ENCODE peak calls at places on chromosomes 12 and 14, in six cellular contexts. X is AG08395, M is activated T-cell treated with anti-CD3 and anti-CD28 coated beads for 1 hour, E is hepatic stellate cell, I is COR-L47, T is NCI-H2029. F is an unnamed sample.
A peak's percentile ranks its signal among the peaks of the same experiment; 100 is the strongest.

GRCh38 chr12:3686463-3686862 is 66.4 kb downstream of the CRACR2A start:
- DNase-seq in X (no peak), I (no peak), E (no peak), M (no peak), T (no peak), F (no peak)

GRCh38 chr12:105561981-105562726 is 231.7 kb downstream of the C12orf75 start:
- DNase-seq in M (no peak), X (peak; percentile 82), E (no peak), T (peak; percentile 59), I (no peak), F (no peak)

GRCh38 chr12:29222200-29222599 is 73.1 kb downstream of the FAR2 start:
- DNase-seq in I (no peak), M (no peak), E (no peak), X (no peak), T (no peak), F (no peak)

GRCh38 chr12:79121486-79121885 is 256.9 kb downstream of the SYT1 start:
- DNase-seq in I (no peak), X (no peak), M (no peak), E (peak; percentile 1), T (no peak), F (no peak)

GRCh38 chr12:51326762-51327439 is 2.9 kb upstream of the BIN2 start:
- DNase-seq in X (peak; percentile 55), I (no peak), T (no peak), M (no peak), E (peak; percentile 40), F (no peak)

GRCh38 chr12:103626498-103626897 is 39.4 kb downstream of the STAB2 start:
- DNase-seq in M (no peak), T (peak; percentile 46), I (peak; percentile 78), E (no peak), X (no peak), F (no peak)

GRCh38 chr14:41423503-41423902 is 183.2 kb upstream of the LRFN5 start:
- DNase-seq in E (no peak), M (no peak), T (no peak), I (no peak), X (no peak), F (no peak)

GRCh38 chr12:113537751-113538087 is 66.0 kb upstream of the LHX5 start:
- DNase-seq in X (no peak), I (no peak), E (no peak), M (no peak), T (no peak), F (no peak)

GRCh38 chr12:32367381-32367780 is 32.0 kb upstream of the FGD4 start:
- DNase-seq in M (no peak), X (no peak), T (no peak), E (no peak), I (no peak), F (no peak)

GRCh38 chr12:25838007-25838406 is 120.5 kb upstream of the RASSF8 start:
- DNase-seq in X (no peak), E (no peak), I (no peak), M (no peak), T (no peak), F (no peak)

GRCh38 chr14:78975734-78976133 is 805.6 kb downstream of the NRXN3 start:
- DNase-seq in I (no peak), T (no peak), X (no peak), E (no peak), M (no peak), F (no peak)

GRCh38 chr14:43729149-43729548 is 777.9 kb downstream of the FSCB start:
- DNase-seq in I (no peak), E (no peak), T (no peak), M (no peak), X (no peak), F (no peak)

GRCh38 chr12:111045941-111046340 is 125.6 kb upstream of the MYL2 start:
- DNase-seq in M (no peak), X (no peak), T (no peak), I (no peak), E (no peak), F (no peak)

GRCh38 chr12:5780536-5780935 is 164.5 kb downstream of the ANO2 start:
- DNase-seq in X (no peak), T (no peak), M (no peak), I (no peak), E (no peak), F (no peak)

GRCh38 chr14:104475802-104476201 is 103.8 kb upstream of the C14orf180 start:
- DNase-seq in I (no peak), X (no peak), E (no peak), T (no peak), M (no peak), F (no peak)

GRCh38 chr12:127284870-127285431 is 982.0 kb upstream of the TMEM132C start:
- DNase-seq in T (no peak), E (peak; percentile 23), X (peak; percentile 84), M (no peak), I (no peak), F (no peak)

GRCh38 chr12:43758247-43758727 is 303 bp downstream of the PUS7L start:
- DNase-seq in T (no peak), M (no peak), I (peak; percentile 10), X (peak; percentile 44), E (peak; percentile 48), F (peak; percentile 2)

GRCh38 chr12:118220697-118221096 is 84.8 kb downstream of the PEBP1 start:
- DNase-seq in M (no peak), E (no peak), X (no peak), T (no peak), I (no peak), F (no peak)

GRCh38 chr14:28759056-28759657 is 7.4 kb upstream of the FOXG1 start:
- DNase-seq in X (no peak), T (no peak), M (no peak), I (no peak), E (no peak), F (no peak)

GRCh38 chr12:14275886-14276285 is 89.6 kb upstream of the ATF7IP start:
- DNase-seq in I (no peak), M (no peak), X (no peak), T (no peak), E (no peak), F (no peak)

GRCh38 chr12:52380271-52380694 is 5.2 kb downstream of the KRT84 start:
- DNase-seq in I (no peak), M (no peak), E (no peak), X (peak; percentile 37), T (peak; percentile 32), F (peak; percentile 27)

GRCh38 chr12:54622463-54623183 is 12.1 kb downstream of the LACRT start:
- DNase-seq in M (no peak), E (no peak), I (no peak), T (no peak), X (no peak), F (no peak)

GRCh38 chr12:57456737-57457490 is 1.8 kb downstream of the INHBE start:
- DNase-seq in T (no peak), I (no peak), X (no peak), M (no peak), E (no peak), F (no peak)

GRCh38 chr12:113190761-113191160 is 5.2 kb downstream of the RITA1 start:
- DNase-seq in E (peak; percentile 40), X (no peak), M (no peak), T (no peak), I (no peak), F (no peak)

GRCh38 chr14:51023964-51024363 is 70.9 kb downstream of the TRIM9 start:
- DNase-seq in X (peak; percentile 50), T (no peak), I (no peak), M (no peak), E (no peak), F (no peak)

GRCh38 chr12:47385587-47385986 is 305.8 kb upstream of the AMIGO2 start:
- DNase-seq in M (no peak), I (no peak), E (no peak), X (no peak), T (no peak), F (no peak)

GRCh38 chr12:3697311-3697870 is 55.5 kb downstream of the CRACR2A start:
- DNase-seq in X (no peak), M (no peak), I (no peak), T (no peak), E (peak; percentile 14), F (no peak)

GRCh38 chr14:69240527-69241173 is 19.3 kb upstream of the GALNT16 start:
- DNase-seq in M (no peak), T (no peak), I (no peak), X (no peak), E (no peak), F (no peak)

GRCh38 chr12:92289611-92290010 is 144.0 kb upstream of the BTG1 start:
- DNase-seq in M (no peak), I (no peak), T (no peak), E (no peak), X (no peak), F (no peak)

GRCh38 chr14:42000450-42000849 is 393.8 kb downstream of the LRFN5 start:
- DNase-seq in M (no peak), X (no peak), I (no peak), E (no peak), T (no peak), F (no peak)

GRCh38 chr14:50082784-50083466 is 33.4 kb downstream of the VCPKMT start:
- DNase-seq in X (no peak), T (no peak), I (no peak), E (no peak), M (peak; percentile 65), F (no peak)

GRCh38 chr14:68584786-68585185 is 208.1 kb downstream of the ZFP36L1 start:
- DNase-seq in M (no peak), X (no peak), T (peak; percentile 3), I (no peak), E (no peak), F (no peak)

GRCh38 chr12:63294327-63294632 is 143.3 kb upstream of the AVPR1A start:
- DNase-seq in E (peak; percentile 53), X (peak; percentile 59), T (no peak), M (no peak), I (no peak), F (no peak)

GRCh38 chr12:57479376-57480115 is at the start of gene ARHGAP9:
- DNase-seq in M (no peak), I (no peak), E (no peak), T (no peak), X (no peak), F (no peak)

GRCh38 chr14:105151131-105151837 is 17.3 kb downstream of the JAG2 start:
- DNase-seq in M (no peak), T (no peak), E (no peak), I (no peak), X (no peak), F (no peak)

GRCh38 chr14:53450871-53451270 is 297.7 kb upstream of the DDHD1 start:
- DNase-seq in X (peak; percentile 44), E (no peak), T (peak; percentile 9), I (no peak), M (no peak), F (no peak)